ENCODE peak calls at places on chromosomes 4 and X, in four cellular contexts. G is BE2C, I is fibroblast of lung, K is aorta. D is an unnamed sample.

GRCh38 chr4:5992171-5993062 is 25.8 kb downstream of the C4orf50 start:
- DNase-seq in K (no peak), I (no peak), G (peak; percentile 43), D (no peak)

GRCh38 chr4:130210871-130211270 is 1114.9 kb downstream of the C4orf33 start:
- DNase-seq in K (no peak), I (peak; percentile 45), G (no peak), D (no peak)

GRCh38 chr4:83125738-83126141 is 11.2 kb upstream of the PLAC8 start:
- DNase-seq in G (no peak), I (no peak), K (no peak), D (no peak)

GRCh38 chr4:38056024-38056685 is 96.0 kb downstream of the PTTG2 start:
- DNase-seq in G (no peak), I (no peak), K (no peak), D (peak; percentile 27)

GRCh38 chr4:33722254-33722653 is 2522.1 kb downstream of the ARAP2 start:
- DNase-seq in I (peak; percentile 18), K (no peak), G (no peak), D (no peak)

GRCh38 chr4:168751263-168752225 is 254.7 kb downstream of the PALLD start:
- DNase-seq in I (peak; percentile 78), K (no peak), G (no peak), D (no peak)

GRCh38 chr4:16264798-16265197 is 38.5 kb upstream of the TAPT1 start:
- DNase-seq in G (no peak), I (peak; percentile 39), K (no peak), D (no peak)

GRCh38 chrX:21932277-21932996 is 8.1 kb upstream of the SMS start:
- DNase-seq in K (no peak), I (peak; percentile 94), G (no peak), D (no peak)

GRCh38 chr4:5845035-5845905 is 47.6 kb downstream of the CRMP1 start:
- DNase-seq in K (no peak), I (no peak), G (no peak), D (no peak)

GRCh38 chrX:40663880-40664630 is 16.7 kb upstream of the CXorf38 start:
- DNase-seq in K (no peak), G (peak; percentile 22), I (peak; percentile 18), D (no peak)

GRCh38 chrX:17990542-17990941 is 129.4 kb upstream of the RAI2 start:
- DNase-seq in K (no peak), G (no peak), I (no peak), D (no peak)

GRCh38 chr4:22607382-22607781 is 85.4 kb upstream of the GBA3 start:
- DNase-seq in G (peak; percentile 55), K (no peak), I (peak; percentile 41), D (no peak)

GRCh38 chrX:119402588-119402987 is 3.5 kb downstream of the SLC25A43 start:
- DNase-seq in I (no peak), G (no peak), K (no peak), D (no peak)

GRCh38 chr4:39637572-39638357 is 900 bp downstream of the SMIM14 start:
- DNase-seq in G (peak; percentile 38), I (peak; percentile 78), K (peak; percentile 82), D (peak; percentile 61)

GRCh38 chrX:12868747-12869146 is 1.9 kb downstream of the TLR7 start:
- DNase-seq in I (no peak), K (no peak), G (no peak), D (no peak)

GRCh38 chr4:41882622-41883347 is 52.4 kb upstream of the TMEM33 start:
- DNase-seq in G (peak; percentile 80), I (peak; percentile 19), K (peak; percentile 84), D (peak; percentile 49)

GRCh38 chr4:174058846-174059245 is 224.6 kb downstream of the FBXO8 start:
- DNase-seq in G (no peak), K (no peak), I (no peak), D (no peak)

GRCh38 chr4:55096045-55096444 is 29.4 kb downstream of the KDR start:
- DNase-seq in G (no peak), K (no peak), I (no peak), D (no peak)
- H3K36me3 ChIP-seq in G (no peaks in the 10 kb centered on the region), K (peaks cover 1% of the 10 kb centered on the region), I (no peaks in the 10 kb centered on the region), D (peaks cover 45% of the 10 kb centered on the region)

GRCh38 chr4:10371121-10371520 is 86.1 kb downstream of the ZNF518B start:
- DNase-seq in G (no peak), K (no peak), I (no peak), D (no peak)
- H3K4me1 ChIP-seq in G (no peaks in the 10 kb centered on the region), K (no peaks in the 10 kb centered on the region), I (no peaks in the 10 kb centered on the region), D (no peaks in the 10 kb centered on the region)

GRCh38 chr4:95547708-95548471 is 883 bp downstream of the UNC5C start:
- DNase-seq in K (peak; percentile 81), I (peak; percentile 55), G (peak; percentile 42), D (peak; percentile 21)
- H3K4me3 ChIP-seq in K (peak overlapping the region; percentile 71), I (peak overlapping the region; percentile 41), G (peak overlapping the region; percentile 95), D (peak overlapping the region; percentile 71)

GRCh38 chr4:869776-870175 is 43.8 kb upstream of the CPLX1 start:
- DNase-seq in K (no peak), I (no peak), G (no peak), D (no peak)

GRCh38 chr4:866761-867390 is 40.9 kb upstream of the CPLX1 start:
- DNase-seq in I (peak; percentile 64), G (no peak), K (no peak), D (no peak)

GRCh38 chr4:867526-868250 is 41.8 kb upstream of the CPLX1 start:
- DNase-seq in K (no peak), G (no peak), I (no peak), D (no peak)

GRCh38 chr4:866068-866760 is 40.3 kb upstream of the CPLX1 start:
- DNase-seq in G (no peak), I (no peak), K (no peak), D (no peak)

GRCh38 chr4:868421-868820 is 42.5 kb upstream of the CPLX1 start:
- DNase-seq in K (no peak), G (no peak), I (no peak), D (no peak)
- H3K36me3 ChIP-seq in K (peaks cover 16% of the 10 kb centered on the region), G (peaks cover 44% of the 10 kb centered on the region), I (peaks cover 40% of the 10 kb centered on the region), D (peaks cover 95% of the 10 kb centered on the region)

DNA sequence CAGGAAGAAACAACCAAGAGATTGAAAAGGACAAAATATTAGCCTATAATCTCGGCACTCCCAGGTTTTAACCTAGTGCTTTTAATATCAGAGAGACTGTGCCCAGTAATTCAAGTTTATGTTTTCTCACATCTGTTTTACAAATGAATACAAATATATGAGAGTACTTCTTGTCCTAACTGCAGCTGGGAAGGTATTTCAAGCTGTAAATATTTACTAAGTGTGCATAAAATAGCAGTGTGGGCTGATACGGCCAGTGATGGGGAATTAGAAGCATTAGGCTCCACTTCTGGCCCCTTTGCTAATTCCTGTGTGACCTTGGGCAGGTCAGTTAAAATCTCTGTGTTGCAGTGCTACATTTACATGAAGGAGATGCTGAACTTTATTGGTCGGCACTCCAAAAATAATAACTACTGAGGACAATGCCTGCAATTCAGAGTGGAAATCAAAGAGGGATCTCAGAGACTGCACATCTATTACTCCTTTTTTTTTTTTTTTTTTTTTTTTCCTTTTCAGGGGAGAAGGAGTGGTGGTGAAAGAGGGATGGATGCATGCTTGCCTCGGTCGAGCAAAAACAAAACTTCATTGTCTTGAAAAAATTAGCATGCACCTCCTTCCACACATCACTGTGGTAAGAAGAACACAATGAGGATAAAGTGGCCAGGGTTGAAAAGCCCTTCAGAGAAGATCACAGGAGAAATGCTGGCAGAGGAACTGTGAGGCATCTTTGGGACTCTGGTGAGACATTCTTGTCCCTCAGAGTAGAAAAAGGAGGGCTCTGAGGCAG is 44.6 kb upstream of the LNX1 start:
- DNase-seq in G (no peak), I (no peak), K (no peak), D (no peak)
- H3K4me1 ChIP-seq in G (no peaks in the 10 kb centered on the region), I (no peaks in the 10 kb centered on the region), K (no peaks in the 10 kb centered on the region), D (peaks cover 8% of the 10 kb centered on the region)

D was measured in heart right ventricle.